ENCODE peak calls at places on chromosomes 6 and 20, in nine cellular contexts. Q is psoas muscle; Y is mesothelial cell of epicardium; K is GM06990; J is CD4-positive, alpha-beta T cell; A is lower lobe of right lung; R is glutamatergic neuron; X is A549; E is dorsolateral prefrontal cortex. B is an unnamed sample.

GRCh38 chr20:24981750-24982149 is 10.8 kb downstream of the APMAP start:
- DNase-seq in Q (peak; percentile 39), Y (no peak), K (no peak), J (peak; percentile 31), A (peak; percentile 78), R (no peak), X (no peak), E (peak; percentile 47), B (peak; percentile 67)

GRCh38 chr6:69953491-69953890 is 87.1 kb downstream of the COL19A1 start:
- DNase-seq in Q (no peak), Y (no peak), K (no peak), J (no peak), A (no peak), R (peak; percentile 41), X (no peak), E (no peak), B (no peak)

GRCh38 chr6:17167327-17167979 is 65.6 kb downstream of the STMND1 start:
- DNase-seq in Q (peak; percentile 28), Y (no peak), K (no peak), J (no peak), A (peak; percentile 47), R (peak; percentile 67), X (peak; percentile 52), E (no peak), B (no peak)

GRCh38 chr6:144725731-144726522 is 440.8 kb downstream of the UTRN start:
- DNase-seq in Q (no peak), Y (no peak), K (no peak), J (no peak), A (no peak), R (no peak), X (no peak), E (no peak), B (no peak)

GRCh38 chr6:70502484-70502883 is 64.2 kb upstream of the SDHAF4 start:
- DNase-seq in Q (no peak), Y (no peak), K (no peak), J (no peak), A (no peak), R (no peak), X (no peak), E (no peak), B (no peak)

GRCh38 chr20:8394308-8394945 is 262.4 kb downstream of the PLCB1 start:
- DNase-seq in Q (no peak), Y (no peak), K (no peak), J (no peak), A (no peak), R (no peak), X (no peak), E (no peak), B (no peak)

GRCh38 chr20:16708590-16708989 is 21.2 kb upstream of the SNRPB2 start:
- DNase-seq in Q (no peak), Y (no peak), K (no peak), J (no peak), A (no peak), R (no peak), X (no peak), E (no peak), B (no peak)

GRCh38 chr20:19858972-19859371 is 100.9 kb downstream of the RIN2 start:
- DNase-seq in Q (peak; percentile 50), Y (no peak), K (no peak), J (no peak), A (no peak), R (no peak), X (no peak), E (no peak), B (no peak)

GRCh38 chr6:140134224-140134623 is 759.8 kb upstream of the CITED2 start:
- DNase-seq in Q (no peak), Y (no peak), K (no peak), J (no peak), A (no peak), R (no peak), X (no peak), E (no peak), B (no peak)

GRCh38 chr20:35994994-35995453 is 26.6 kb downstream of the CNBD2 start:
- DNase-seq in Q (peak; percentile 78), Y (peak; percentile 90), K (peak; percentile 46), J (peak; percentile 87), A (peak; percentile 90), R (peak; percentile 93), X (peak; percentile 87), E (peak; percentile 82), B (peak; percentile 77)
- TF ChIP-seq CTCF in Q (peak; percentile 88), Y (peak; percentile 77), K (peak; percentile 94), J (peak; percentile 89), A (peak; percentile 92), R (peak; percentile 77), X (peak; percentile 93), E (peak; percentile 72), B (peak; percentile 85)

DNA sequence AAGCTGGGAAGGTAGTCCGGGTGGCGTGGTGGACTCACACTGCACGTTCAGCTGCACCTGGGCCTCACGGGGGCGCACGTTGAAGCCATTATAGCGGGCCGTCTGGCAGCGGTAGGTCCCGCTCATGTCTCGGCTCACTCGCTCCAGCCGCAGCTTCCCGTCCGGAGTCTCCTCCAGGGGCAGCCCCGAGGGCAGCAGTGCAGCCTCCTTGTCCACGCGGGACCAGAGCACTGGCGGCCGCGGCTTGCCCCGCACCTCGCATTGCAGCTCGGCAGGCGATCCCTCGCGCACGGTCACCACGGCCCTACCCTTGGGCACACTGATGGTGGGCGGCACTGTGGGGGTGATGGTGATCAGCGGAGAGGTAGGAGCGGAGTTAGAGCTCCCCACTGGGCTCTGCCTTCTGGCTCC is 47.6 kb downstream of the MDGA1 start:
- DNase-seq in Q (no peak), Y (peak; percentile 47), K (no peak), J (no peak), A (no peak), R (peak; percentile 65), X (no peak), E (no peak), B (no peak)
- TF ChIP-seq CTCF in Q (no peak), Y (peak; percentile 14), K (peak; percentile 14), J (no peak), A (no peak), R (no peak), X (no peak), E (no peak), B (peak; percentile 46)

GRCh38 chr6:39924283-39924682 is 10.0 kb downstream of the MOCS1 start:
- DNase-seq in Q (no peak), Y (no peak), K (no peak), J (no peak), A (no peak), R (no peak), X (no peak), E (no peak), B (no peak)

GRCh38 chr6:39922821-39923220 is 11.4 kb downstream of the MOCS1 start:
- DNase-seq in Q (no peak), Y (no peak), K (no peak), J (no peak), A (no peak), R (no peak), X (no peak), E (no peak), B (no peak)

GRCh38 chr6:39925191-39925930 is 8.9 kb downstream of the MOCS1 start:
- DNase-seq in Q (no peak), Y (no peak), K (no peak), J (no peak), A (no peak), R (no peak), X (no peak), E (no peak), B (no peak)

GRCh38 chr6:39925931-39926290 is 8.4 kb downstream of the MOCS1 start:
- DNase-seq in Q (no peak), Y (no peak), K (no peak), J (no peak), A (no peak), R (no peak), X (no peak), E (no peak), B (no peak)

DNA sequence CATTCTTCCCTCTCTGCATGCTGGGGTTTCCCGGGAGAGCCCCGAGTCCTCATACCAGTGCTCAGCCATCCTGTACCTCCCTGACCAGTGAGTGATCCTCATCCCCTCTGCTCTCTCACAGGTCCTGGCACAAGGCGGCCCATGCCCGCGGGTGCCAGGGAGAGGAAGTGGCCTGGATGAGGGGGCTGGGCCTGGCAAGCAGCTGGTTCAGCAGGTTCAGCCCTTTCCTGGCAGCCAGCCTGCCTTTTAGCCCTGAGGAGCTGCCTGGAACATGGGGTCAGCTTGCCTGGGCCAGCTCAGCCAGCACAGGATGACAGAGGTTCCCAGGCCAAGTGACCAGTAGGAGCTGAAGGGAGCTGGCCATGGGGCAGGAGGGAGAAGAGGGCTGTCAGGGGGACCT is 10.9 kb downstream of the MOCS1 start:
- DNase-seq in Q (no peak), Y (no peak), K (no peak), J (no peak), A (peak; percentile 82), R (no peak), X (no peak), E (peak; percentile 48), B (no peak)
- TF ChIP-seq CTCF in Q (no peak), Y (no peak), K (no peak), J (no peak), A (no peak), R (no peak), X (no peak), E (no peak), B (no peak)

GRCh38 chr6:53089948-53090347 is 24.7 kb downstream of the FBXO9 start:
- DNase-seq in Q (no peak), Y (no peak), K (no peak), J (no peak), A (no peak), R (no peak), X (no peak), E (no peak), B (no peak)
- TF ChIP-seq CTCF in Q (no peak), Y (no peak), K (no peak), J (no peak), A (no peak), R (no peak), X (no peak), E (no peak), B (no peak)